ENCODE peak calls at places on chromosomes 16 and 17, in seven cellular contexts. N, X, G, U, W, O and I are unnamed samples.

GRCh38 chr17:82985973-82986372 is 93.4 kb upstream of the METRNL start:
- DNase-seq in N (peak; percentile 55), X (no peak), G (peak; percentile 30), U (no peak), W (no peak), O (peak; percentile 34), I (peak; percentile 45)

GRCh38 chr17:65061621-65062020 is 5.1 kb upstream of the GNA13 start:
- DNase-seq in N (no peak), X (no peak), G (no peak), U (no peak), W (no peak), O (no peak), I (no peak)

GRCh38 chr16:89615596-89616090 is 2.2 kb downstream of the DPEP1 start:
- DNase-seq in N (no peak), X (no peak), G (peak; percentile 44), U (no peak), W (no peak), O (no peak), I (peak; percentile 53)

GRCh38 chr17:12178644-12179330 is 158.1 kb downstream of the MAP2K4 start:
- DNase-seq in N (no peak), X (no peak), G (no peak), U (no peak), W (no peak), O (no peak), I (no peak)

GRCh38 chr17:57537524-57538410 is 207.3 kb downstream of the CCDC182 start:
- DNase-seq in N (no peak), X (no peak), G (no peak), U (no peak), W (no peak), O (no peak), I (peak; percentile 58)

GRCh38 chr16:85025781-85026653 is 1.6 kb upstream of the KIAA0513 start:
- DNase-seq in N (no peak), X (no peak), G (no peak), U (no peak), W (no peak), O (no peak), I (no peak)

GRCh38 chr17:77288115-77288619 is 147.4 kb downstream of the SEC14L1 start:
- DNase-seq in N (no peak), X (no peak), G (no peak), U (no peak), W (no peak), O (no peak), I (no peak)

GRCh38 chr16:27460663-27461482 is 58.9 kb downstream of the IL21R start:
- DNase-seq in N (no peak), X (no peak), G (peak; percentile 50), U (peak; percentile 78), W (no peak), O (no peak), I (no peak)

GRCh38 chr17:50020841-50021599 is 26.0 kb upstream of the DLX3 start:
- DNase-seq in N (no peak), X (no peak), G (no peak), U (no peak), W (no peak), O (no peak), I (no peak)

GRCh38 chr17:43020789-43021738 is 1.1 kb downstream of the VAT1 start:
- DNase-seq in N (no peak), X (peak; percentile 88), G (peak; percentile 89), U (peak; percentile 92), W (peak; percentile 59), O (peak; percentile 71), I (peak; percentile 78)

GRCh38 chr17:38702900-38703741 is 2.0 kb upstream of the MLLT6 start:
- DNase-seq in N (no peak), X (no peak), G (peak; percentile 53), U (no peak), W (no peak), O (no peak), I (no peak)

GRCh38 chr17:45783593-45784292 is 377 bp upstream of the CRHR1 start:
- DNase-seq in N (no peak), X (no peak), G (no peak), U (no peak), W (no peak), O (no peak), I (no peak)

GRCh38 chr16:2708290-2708639 is 11.8 kb downstream of the PRSS27 start:
- DNase-seq in N (no peak), X (no peak), G (no peak), U (no peak), W (no peak), O (no peak), I (no peak)

GRCh38 chr16:12260647-12261262 is 284.2 kb downstream of the SNX29 start:
- DNase-seq in N (no peak), X (no peak), G (no peak), U (no peak), W (no peak), O (peak; percentile 36), I (no peak)

GRCh38 chr16:22641030-22641671 is 130.5 kb downstream of the NPIPB5 start:
- DNase-seq in N (no peak), X (peak; percentile 19), G (peak; percentile 61), U (no peak), W (no peak), O (peak; percentile 58), I (peak; percentile 80)

GRCh38 chr16:47753620-47754019 is 292.5 kb downstream of the PHKB start:
- DNase-seq in N (no peak), X (no peak), G (no peak), U (no peak), W (no peak), O (no peak), I (no peak)

GRCh38 chr16:22183901-22184614 is 21.8 kb downstream of the SDR42E2 start:
- DNase-seq in N (no peak), X (no peak), G (no peak), U (no peak), W (no peak), O (no peak), I (no peak)

GRCh38 chr17:30519707-30520106 is 42.5 kb downstream of the GOSR1 start:
- DNase-seq in N (no peak), X (no peak), G (peak; percentile 95), U (no peak), W (peak; percentile 82), O (peak; percentile 92), I (peak; percentile 86)

GRCh38 chr16:28258571-28258970 is 33.8 kb upstream of the SBK1 start:
- DNase-seq in N (no peak), X (no peak), G (peak; percentile 40), U (peak; percentile 41), W (no peak), O (peak; percentile 26), I (peak; percentile 72)

GRCh38 chr17:76056882-76057281 is 15.4 kb downstream of the SRP68 start:
- DNase-seq in N (no peak), X (no peak), G (no peak), U (no peak), W (no peak), O (no peak), I (no peak)

GRCh38 chr17:31499771-31500554 is 108.5 kb downstream of the RAB11FIP4 start:
- DNase-seq in N (no peak), X (no peak), G (peak; percentile 63), U (peak; percentile 31), W (no peak), O (no peak), I (peak; percentile 68)

GRCh38 chr17:16882243-16882925 is 89.5 kb downstream of the TNFRSF13B start:
- DNase-seq in N (no peak), X (no peak), G (no peak), U (no peak), W (no peak), O (no peak), I (no peak)

GRCh38 chr16:969508-970378 is 1.0 kb downstream of the LMF1 start:
- DNase-seq in N (no peak), X (no peak), G (peak; percentile 69), U (peak; percentile 49), W (no peak), O (peak; percentile 22), I (peak; percentile 54)